ENCODE peak calls at places on chromosomes 4 and X, in ten cellular contexts. J, H, Z, P, X, G, Y, U, V and S are unnamed samples.

GRCh38 chr4:110119347-110119746 is 79.1 kb downstream of the ELOVL6 start:
- DNase-seq in J (no peak), H (no peak), Z (no peak), P (no peak), X (peak; percentile 37), G (no peak), Y (no peak), U (no peak), V (peak; percentile 8), S (peak; percentile 68)

GRCh38 chrX:153064061-153064460 is 7.8 kb downstream of the PNMA3 start:
- DNase-seq in J (no peak), H (no peak), Z (no peak), P (no peak), X (no peak), G (no peak), Y (no peak), U (no peak), V (peak; percentile 0), S (no peak)

GRCh38 chrX:119941336-119941735 is 2.2 kb downstream of the NKAP start:
- DNase-seq in J (no peak), H (no peak), Z (no peak), P (no peak), X (no peak), G (no peak), Y (no peak), U (no peak), V (no peak), S (no peak)

GRCh38 chr4:36310793-36311192 is 29.4 kb downstream of the DTHD1 start:
- DNase-seq in J (no peak), H (no peak), Z (no peak), P (no peak), X (no peak), G (no peak), Y (no peak), U (no peak), V (peak; percentile 66), S (no peak)

GRCh38 chrX:2450681-2451080 is 50.1 kb downstream of the DHRSX start:
- DNase-seq in J (peak; percentile 62), H (no peak), Z (no peak), P (no peak), X (no peak), G (no peak), Y (no peak), U (no peak), V (no peak), S (no peak)

GRCh38 chrX:151896734-151897474 is 15.8 kb upstream of the MAGEA4 start:
- DNase-seq in J (no peak), H (peak; percentile 69), Z (no peak), P (no peak), X (no peak), G (peak; percentile 17), Y (no peak), U (no peak), V (no peak), S (peak; percentile 49)

GRCh38 chr4:94577136-94577535 is 125.4 kb downstream of the PDLIM5 start:
- DNase-seq in J (peak; percentile 94), H (peak; percentile 88), Z (no peak), P (peak; percentile 49), X (no peak), G (no peak), Y (no peak), U (peak; percentile 65), V (no peak), S (peak; percentile 71)

GRCh38 chr4:170741856-170742255 is 652.1 kb upstream of the AADAT start:
- DNase-seq in J (no peak), H (peak; percentile 64), Z (no peak), P (no peak), X (no peak), G (no peak), Y (no peak), U (no peak), V (no peak), S (no peak)

GRCh38 chrX:65073233-65073632 is 97.0 kb upstream of the ZC4H2 start:
- DNase-seq in J (no peak), H (no peak), Z (no peak), P (no peak), X (no peak), G (no peak), Y (no peak), U (no peak), V (no peak), S (no peak)

DNA sequence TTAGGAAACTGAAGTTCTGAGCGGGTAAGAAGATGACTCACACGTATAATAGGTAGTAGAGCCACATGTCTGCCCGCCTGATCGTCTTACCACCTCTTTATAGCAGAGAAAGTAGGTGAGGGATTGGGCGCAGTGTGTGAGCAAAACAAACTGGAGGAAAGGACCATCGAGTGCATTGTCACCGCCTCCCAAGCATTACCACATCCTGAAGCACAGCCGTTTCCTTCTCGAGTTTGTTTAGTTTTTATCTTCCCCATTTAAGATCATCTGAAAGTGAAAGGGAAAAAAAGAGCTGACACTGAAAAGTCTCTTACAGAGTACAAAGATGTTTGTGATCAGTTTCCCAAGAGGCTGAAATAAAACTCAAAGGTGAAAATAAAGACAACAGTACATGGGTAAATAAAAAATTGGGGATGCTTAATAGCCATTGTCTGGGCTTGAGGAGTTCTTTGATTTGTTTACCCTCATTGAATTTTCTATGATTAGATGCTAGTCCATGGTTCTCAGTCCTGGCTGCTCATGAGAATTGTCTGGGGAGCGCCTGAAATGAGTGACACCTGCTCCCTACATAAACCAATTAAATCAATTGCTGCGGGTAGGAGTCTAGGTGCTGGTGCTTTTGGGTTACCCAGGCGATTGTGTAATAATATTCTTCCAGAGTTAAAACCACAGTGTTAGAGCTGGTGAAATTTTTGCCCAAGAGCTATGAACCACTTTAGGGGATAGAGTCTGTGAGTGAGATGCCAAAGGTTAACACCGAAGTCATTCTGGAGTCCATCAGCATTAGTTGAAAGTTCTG is 15.0 kb downstream of the PDK3 start:
- DNase-seq in J (no peak), H (no peak), Z (no peak), P (no peak), X (no peak), G (no peak), Y (peak; percentile 63), U (no peak), V (peak; percentile 90), S (peak; percentile 47)
- H3K4me3 ChIP-seq in J (no peak overlapping the region), H (no peak overlapping the region), Z (no peak overlapping the region), P (no peak overlapping the region), X (no peak overlapping the region), G (no peak overlapping the region), Y (peak overlapping the region; percentile 26), U (no peak overlapping the region), V (peak overlapping the region; percentile 62), S (no peak overlapping the region)

DNA sequence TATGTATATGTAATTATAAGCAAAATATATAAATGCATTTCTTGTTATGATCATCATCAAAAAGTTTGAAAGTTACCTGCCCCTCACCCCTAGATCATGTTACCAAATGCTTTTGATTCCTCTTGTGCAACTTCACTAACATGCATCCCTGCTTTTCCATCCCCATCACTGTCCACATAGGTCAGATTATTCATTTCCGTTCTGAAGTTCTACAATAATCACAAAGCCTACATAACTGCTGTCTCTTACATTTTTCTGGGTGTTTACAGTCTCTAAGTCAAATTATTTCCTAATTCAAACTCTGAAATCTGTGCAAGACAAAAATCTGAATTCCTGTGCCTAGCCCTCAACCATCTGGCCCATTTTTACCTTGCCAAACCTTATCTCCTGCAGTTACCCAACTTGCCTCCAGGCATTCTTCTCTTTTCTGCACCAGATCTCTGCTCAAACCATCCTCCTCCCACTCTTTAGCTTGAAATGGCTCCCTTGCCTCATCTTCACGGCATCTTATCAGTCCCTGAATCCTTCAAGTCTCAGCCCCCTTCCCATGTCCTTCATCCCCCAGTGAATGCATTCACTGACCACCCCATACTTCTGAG is 42.4 kb upstream of the SLC39A8 start:
- DNase-seq in J (no peak), H (peak; percentile 13), Z (no peak), P (no peak), X (no peak), G (no peak), Y (no peak), U (no peak), V (no peak), S (no peak)
- TF ChIP-seq CTCF in J (no peak), H (no peak), Z (no peak), P (no peak), X (no peak), G (no peak), Y (no peak), U (no peak), V (no peak), S (no peak)

DNA sequence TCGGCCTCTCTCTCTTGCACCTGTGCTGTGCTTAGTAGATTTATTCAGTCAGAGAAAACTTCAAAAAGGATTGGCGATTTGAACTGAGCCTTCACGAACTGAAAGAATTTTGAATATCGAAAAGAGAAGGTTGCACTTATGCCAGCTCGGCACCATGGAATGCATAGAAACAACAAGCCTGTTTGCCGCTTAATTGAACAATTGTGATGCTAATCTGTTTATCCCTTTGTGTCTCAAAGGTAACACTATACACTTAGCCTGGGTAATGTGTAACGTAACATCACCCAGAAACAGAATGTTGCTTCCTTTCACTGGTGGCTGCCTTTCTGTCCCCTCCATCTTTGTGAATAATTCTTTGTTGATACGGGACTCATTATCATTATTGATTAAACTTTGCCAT is 400.4 kb downstream of the RAPGEF2 start:
- DNase-seq in J (peak; percentile 83), H (peak; percentile 50), Z (no peak), P (no peak), X (no peak), G (no peak), Y (no peak), U (no peak), V (no peak), S (no peak)
- H3K4me3 ChIP-seq in J (peak overlapping the region; percentile 31), H (no peak overlapping the region), Z (no peak overlapping the region), P (no peak overlapping the region), X (no peak overlapping the region), G (no peak overlapping the region), Y (no peak overlapping the region), U (no peak overlapping the region), V (no peak overlapping the region), S (no peak overlapping the region)

DNA sequence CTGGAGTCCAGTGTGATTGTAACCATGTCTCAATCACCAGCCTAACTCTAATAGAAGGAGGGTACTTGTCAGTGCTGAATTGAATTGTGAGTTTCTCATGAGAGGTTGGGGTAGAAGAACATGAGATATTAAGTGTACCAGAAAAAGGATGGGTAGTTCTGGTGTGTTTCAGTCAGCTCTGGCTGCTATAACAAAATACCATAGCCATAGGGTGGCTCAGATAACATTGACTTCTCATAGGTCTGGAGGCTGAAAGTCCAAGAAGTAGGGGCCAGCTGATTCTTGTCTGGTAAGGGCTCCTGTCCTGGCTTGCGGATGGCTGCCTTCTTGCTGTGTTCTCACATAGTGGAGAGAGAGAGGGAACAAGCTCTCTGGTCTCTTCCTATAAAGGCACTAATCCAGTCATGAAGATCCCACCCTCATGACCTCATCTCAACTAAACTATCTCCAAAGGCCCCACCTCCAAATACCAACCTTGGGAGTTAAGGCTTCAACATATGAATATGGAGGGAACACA is 35.6 kb upstream of the STX18 start:
- DNase-seq in J (no peak), H (no peak), Z (no peak), P (no peak), X (no peak), G (no peak), Y (no peak), U (no peak), V (no peak), S (no peak)
- TF ChIP-seq CTCF in J (no peak), H (no peak), Z (no peak), P (no peak), X (no peak), G (no peak), Y (no peak), U (no peak), V (no peak), S (no peak)